ENCODE peak calls at places on chromosomes 16 and 17, in ten cellular contexts. M is activated CD4-positive, alpha-beta memory T cell treated with anti-CD3 and anti-CD28 coated beads, Interleukin-2, amount 10 ng/mL, durations not matched to agents 7 days and 5 days; A is kidney glomerular epithelial cell; Q is stimulated activated CD8-positive, alpha-beta memory T cell treated with anti-CD3 and anti-CD28 coated beads, Interleukin-12 subunit alpha, Interleukin-12 subunit beta, amount 100 ng/mL, for 4 hours; V is anterior cingulate cortex; E is activated CD8-positive, alpha-beta memory T cell treated with anti-CD3 and anti-CD28 coated beads for 1 hour; Z is nucleus accumbens; S is NCI-H2081; B is fibroblast of mammary gland; X is naive thymus-derived CD8-positive, alpha-beta T cell. D is an unnamed sample.
A peak's percentile ranks its signal among the peaks of the same experiment; 100 is the strongest.

GRCh38 chr16:30010817-30011504 is at the start of gene DOC2A:
- DNase-seq in Z (no peak), M (peak; percentile 31), S (peak; percentile 39), E (no peak), B (no peak), V (peak; percentile 33), Q (no peak), A (no peak), X (peak; percentile 34), D (no peak)

GRCh38 chr16:82136956-82137818 is 32.8 kb downstream of the MPHOSPH6 start:
- DNase-seq in E (no peak), B (peak; percentile 46), M (no peak), V (no peak), Z (no peak), X (no peak), S (no peak), Q (no peak), A (no peak), D (no peak)

GRCh38 chr17:73194514-73195222 is 1.8 kb downstream of the COG1 start:
- DNase-seq in V (no peak), X (no peak), E (no peak), B (peak; percentile 77), A (no peak), Q (no peak), Z (no peak), M (no peak), S (no peak), D (no peak)

GRCh38 chr17:73797594-73798110 is 153.4 kb upstream of the SDK2 start:
- DNase-seq in Z (no peak), Q (no peak), M (no peak), X (no peak), S (no peak), V (no peak), B (no peak), A (no peak), E (no peak), D (no peak)

GRCh38 chr17:27860971-27861669 is 32.0 kb downstream of the LYRM9 start:
- DNase-seq in Q (no peak), M (no peak), B (peak; percentile 20), Z (no peak), E (no peak), A (no peak), X (no peak), V (no peak), S (no peak), D (no peak)

GRCh38 chr17:9771465-9771864 is 19.9 kb downstream of the DHRS7C start:
- DNase-seq in X (no peak), S (no peak), B (no peak), Z (no peak), Q (no peak), M (no peak), V (no peak), E (no peak), A (no peak), D (no peak)

GRCh38 chr17:7897773-7898172 is 9.2 kb downstream of the CHD3 start:
- DNase-seq in Z (no peak), A (no peak), S (no peak), X (no peak), B (peak; percentile 79), Q (no peak), E (no peak), V (no peak), M (no peak), D (peak; percentile 81)

GRCh38 chr17:43905400-43905984 is 1.8 kb downstream of the MPP2 start:
- DNase-seq in S (peak; percentile 28), X (no peak), Z (no peak), B (no peak), V (no peak), M (no peak), E (no peak), Q (no peak), A (no peak), D (peak; percentile 44)

GRCh38 chr17:18974407-18975149 is 22.6 kb downstream of the SLC5A10 start:
- DNase-seq in E (no peak), A (no peak), X (no peak), M (no peak), V (no peak), S (no peak), B (peak; percentile 37), Z (no peak), Q (no peak), D (no peak)